ENCODE peak calls at places on chromosomes 7 and 10, in five cellular contexts. One of them, this sample, is unnamed.

GRCh38 chr7:5523052-5523711 is 99.5 kb upstream of the TNRC18 start:
- DNase-seq in neural crest cell: peak
- DNase-seq in T-helper 9 cell: no peak
- DNase-seq in stimulated activated CD8-positive, alpha-beta memory T cell treated with anti-CD3 and anti-CD28 coated beads, Interleukin-4, amount 100 ng/mL, for 1 hour: no peak
- DNase-seq in Calu3: peak
- DNase-seq in this sample: no peak

GRCh38 chr7:17854297-17855047 is 85.8 kb downstream of the SNX13 start:
- DNase-seq in neural crest cell: no peak
- DNase-seq in T-helper 9 cell: no peak
- DNase-seq in stimulated activated CD8-positive, alpha-beta memory T cell treated with anti-CD3 and anti-CD28 coated beads, Interleukin-4, amount 100 ng/mL, for 1 hour: no peak
- DNase-seq in Calu3: no peak
- DNase-seq in this sample: no peak

GRCh38 chr7:47047384-47047783 is 534.5 kb downstream of the TNS3 start:
- DNase-seq in neural crest cell: no peak
- DNase-seq in T-helper 9 cell: no peak
- DNase-seq in stimulated activated CD8-positive, alpha-beta memory T cell treated with anti-CD3 and anti-CD28 coated beads, Interleukin-4, amount 100 ng/mL, for 1 hour: no peak
- DNase-seq in Calu3: no peak
- DNase-seq in this sample: no peak

GRCh38 chr7:132275384-132275783 is 300.9 kb downstream of the PLXNA4 start:
- DNase-seq in neural crest cell: no peak
- DNase-seq in T-helper 9 cell: no peak
- DNase-seq in stimulated activated CD8-positive, alpha-beta memory T cell treated with anti-CD3 and anti-CD28 coated beads, Interleukin-4, amount 100 ng/mL, for 1 hour: no peak
- DNase-seq in Calu3: no peak
- DNase-seq in this sample: peak

GRCh38 chr7:12814107-12814506 is 126.7 kb downstream of the ARL4A start:
- DNase-seq in neural crest cell: no peak
- DNase-seq in T-helper 9 cell: no peak
- DNase-seq in stimulated activated CD8-positive, alpha-beta memory T cell treated with anti-CD3 and anti-CD28 coated beads, Interleukin-4, amount 100 ng/mL, for 1 hour: no peak
- DNase-seq in Calu3: no peak
- DNase-seq in this sample: no peak

GRCh38 chr10:7696545-7696944 is 6.6 kb upstream of the ITIH2 start:
- DNase-seq in neural crest cell: no peak
- DNase-seq in T-helper 9 cell: no peak
- DNase-seq in stimulated activated CD8-positive, alpha-beta memory T cell treated with anti-CD3 and anti-CD28 coated beads, Interleukin-4, amount 100 ng/mL, for 1 hour: no peak
- DNase-seq in Calu3: peak
- DNase-seq in this sample: no peak

GRCh38 chr10:31320598-31321211 is 1.7 kb downstream of the ZEB1 start:
- DNase-seq in neural crest cell: no peak
- DNase-seq in T-helper 9 cell: peak
- DNase-seq in stimulated activated CD8-positive, alpha-beta memory T cell treated with anti-CD3 and anti-CD28 coated beads, Interleukin-4, amount 100 ng/mL, for 1 hour: peak
- DNase-seq in Calu3: peak
- DNase-seq in this sample: peak

GRCh38 chr10:4219901-4220300 is 434.9 kb upstream of the KLF6 start:
- DNase-seq in neural crest cell: no peak
- DNase-seq in T-helper 9 cell: no peak
- DNase-seq in stimulated activated CD8-positive, alpha-beta memory T cell treated with anti-CD3 and anti-CD28 coated beads, Interleukin-4, amount 100 ng/mL, for 1 hour: no peak
- DNase-seq in Calu3: no peak
- DNase-seq in this sample: no peak

GRCh38 chr7:116052006-116052405 is 21.4 kb upstream of the TFEC start:
- DNase-seq in neural crest cell: no peak
- DNase-seq in T-helper 9 cell: no peak
- DNase-seq in stimulated activated CD8-positive, alpha-beta memory T cell treated with anti-CD3 and anti-CD28 coated beads, Interleukin-4, amount 100 ng/mL, for 1 hour: no peak
- DNase-seq in Calu3: no peak
- DNase-seq in this sample: no peak

GRCh38 chr10:299969-300368 is 164.7 kb downstream of the ZMYND11 start:
- DNase-seq in neural crest cell: no peak
- DNase-seq in T-helper 9 cell: no peak
- DNase-seq in stimulated activated CD8-positive, alpha-beta memory T cell treated with anti-CD3 and anti-CD28 coated beads, Interleukin-4, amount 100 ng/mL, for 1 hour: no peak
- DNase-seq in Calu3: no peak
- DNase-seq in this sample: no peak

GRCh38 chr10:66931949-66932343 is 6.1 kb downstream of the LRRTM3 start:
- DNase-seq in neural crest cell: no peak
- DNase-seq in T-helper 9 cell: no peak
- DNase-seq in stimulated activated CD8-positive, alpha-beta memory T cell treated with anti-CD3 and anti-CD28 coated beads, Interleukin-4, amount 100 ng/mL, for 1 hour: no peak
- DNase-seq in Calu3: no peak
- DNase-seq in this sample: peak

GRCh38 chr10:44858988-44859387 is 52.1 kb upstream of the TMEM72 start:
- DNase-seq in neural crest cell: no peak
- DNase-seq in T-helper 9 cell: no peak
- DNase-seq in stimulated activated CD8-positive, alpha-beta memory T cell treated with anti-CD3 and anti-CD28 coated beads, Interleukin-4, amount 100 ng/mL, for 1 hour: no peak
- DNase-seq in Calu3: no peak
- DNase-seq in this sample: no peak

GRCh38 chr10:11424456-11425287 is 186.8 kb downstream of the USP6NL start:
- DNase-seq in neural crest cell: peak
- DNase-seq in T-helper 9 cell: no peak
- DNase-seq in stimulated activated CD8-positive, alpha-beta memory T cell treated with anti-CD3 and anti-CD28 coated beads, Interleukin-4, amount 100 ng/mL, for 1 hour: no peak
- DNase-seq in Calu3: peak
- DNase-seq in this sample: peak

GRCh38 chr7:34090796-34091195 is 185.5 kb downstream of the BMPER start:
- DNase-seq in neural crest cell: no peak
- DNase-seq in T-helper 9 cell: no peak
- DNase-seq in stimulated activated CD8-positive, alpha-beta memory T cell treated with anti-CD3 and anti-CD28 coated beads, Interleukin-4, amount 100 ng/mL, for 1 hour: no peak
- DNase-seq in Calu3: no peak
- DNase-seq in this sample: no peak

GRCh38 chr10:8050561-8051108 is 3.9 kb upstream of the GATA3 start:
- DNase-seq in neural crest cell: no peak
- DNase-seq in T-helper 9 cell: no peak
- DNase-seq in stimulated activated CD8-positive, alpha-beta memory T cell treated with anti-CD3 and anti-CD28 coated beads, Interleukin-4, amount 100 ng/mL, for 1 hour: no peak
- DNase-seq in Calu3: peak
- DNase-seq in this sample: peak

GRCh38 chr10:34124522-34125035 is 690.5 kb downstream of the PARD3 start:
- DNase-seq in neural crest cell: no peak
- DNase-seq in T-helper 9 cell: no peak
- DNase-seq in stimulated activated CD8-positive, alpha-beta memory T cell treated with anti-CD3 and anti-CD28 coated beads, Interleukin-4, amount 100 ng/mL, for 1 hour: no peak
- DNase-seq in Calu3: peak
- DNase-seq in this sample: peak

GRCh38 chr10:93462881-93463280 is 19.3 kb downstream of the MYOF start:
- DNase-seq in neural crest cell: no peak
- DNase-seq in T-helper 9 cell: no peak
- DNase-seq in stimulated activated CD8-positive, alpha-beta memory T cell treated with anti-CD3 and anti-CD28 coated beads, Interleukin-4, amount 100 ng/mL, for 1 hour: no peak
- DNase-seq in Calu3: no peak
- DNase-seq in this sample: no peak

GRCh38 chr10:71285180-71285545 is 33.9 kb upstream of the SLC29A3 start:
- DNase-seq in neural crest cell: peak
- DNase-seq in T-helper 9 cell: no peak
- DNase-seq in stimulated activated CD8-positive, alpha-beta memory T cell treated with anti-CD3 and anti-CD28 coated beads, Interleukin-4, amount 100 ng/mL, for 1 hour: no peak
- DNase-seq in Calu3: peak
- DNase-seq in this sample: peak

GRCh38 chr10:93198401-93199175 is 124.9 kb downstream of the CYP26A1 start:
- DNase-seq in neural crest cell: no peak
- DNase-seq in T-helper 9 cell: no peak
- DNase-seq in stimulated activated CD8-positive, alpha-beta memory T cell treated with anti-CD3 and anti-CD28 coated beads, Interleukin-4, amount 100 ng/mL, for 1 hour: no peak
- DNase-seq in Calu3: no peak
- DNase-seq in this sample: peak

GRCh38 chr10:126210051-126210651 is 178.1 kb downstream of the ADAM12 start:
- DNase-seq in neural crest cell: no peak
- DNase-seq in T-helper 9 cell: no peak
- DNase-seq in stimulated activated CD8-positive, alpha-beta memory T cell treated with anti-CD3 and anti-CD28 coated beads, Interleukin-4, amount 100 ng/mL, for 1 hour: no peak
- DNase-seq in Calu3: no peak
- DNase-seq in this sample: no peak